ENCODE peak calls at places on chromosomes 12 and 14, in ten cellular contexts. G is nephron progenitor cell, Z is caudate nucleus, X is mesenteric fat pad, L is GM20000, H is aorta, N is NCI-H1092, D is M059J, F is omental fat pad, R is D721Med. U is an unnamed sample.

GRCh38 chr14:105660816-105661531 is 134.6 kb downstream of the TMEM121 start:
- DNase-seq in G (no peak), Z (no peak), X (no peak), L (no peak), H (peak; percentile 26), N (no peak), D (no peak), F (no peak), R (no peak), U (no peak)

GRCh38 chr12:87021400-87021799 is 765.2 kb upstream of the MGAT4C start:
- DNase-seq in G (no peak), Z (no peak), X (no peak), L (no peak), H (no peak), N (no peak), D (no peak), F (no peak), R (no peak), U (no peak)

GRCh38 chr12:9347328-9348127 is 139.3 kb upstream of the PZP start:
- DNase-seq in G (no peak), Z (no peak), X (no peak), L (no peak), H (no peak), N (no peak), D (peak; percentile 70), F (no peak), R (no peak), U (no peak)

GRCh38 chr14:104553166-104554087 is 26.1 kb upstream of the C14orf180 start:
- DNase-seq in G (no peak), Z (no peak), X (peak; percentile 74), L (no peak), H (peak; percentile 35), N (no peak), D (no peak), F (no peak), R (no peak), U (no peak)

GRCh38 chr14:64708148-64709004 is 4.2 kb downstream of the PLEKHG3 start:
- DNase-seq in G (peak; percentile 67), Z (no peak), X (peak; percentile 82), L (no peak), H (peak; percentile 80), N (no peak), D (peak; percentile 60), F (no peak), R (no peak), U (no peak)

GRCh38 chr14:57609313-57609712 is 115.7 kb upstream of the CCDC198 start:
- DNase-seq in G (no peak), Z (no peak), X (no peak), L (no peak), H (no peak), N (no peak), D (no peak), F (no peak), R (no peak), U (no peak)

GRCh38 chr12:62537544-62537943 is 70.9 kb downstream of the MON2 start:
- DNase-seq in G (no peak), Z (no peak), X (no peak), L (no peak), H (peak; percentile 60), N (no peak), D (peak; percentile 57), F (no peak), R (no peak), U (no peak)

GRCh38 chr14:24243336-24243836 is 963 bp upstream of the TINF2 start:
- DNase-seq in G (no peak), Z (no peak), X (peak; percentile 68), L (no peak), H (no peak), N (no peak), D (peak; percentile 34), F (no peak), R (no peak), U (no peak)

GRCh38 chr12:10940389-10940788 is 1.3 kb upstream of the TAS2R14 start:
- DNase-seq in G (no peak), Z (no peak), X (no peak), L (no peak), H (no peak), N (no peak), D (peak; percentile 60), F (no peak), R (no peak), U (no peak)

GRCh38 chr12:41188058-41188840 is at the start of gene PDZRN4:
- DNase-seq in G (peak; percentile 72), Z (no peak), X (no peak), L (peak; percentile 16), H (peak; percentile 53), N (no peak), D (no peak), F (no peak), R (no peak), U (no peak)

GRCh38 chr12:7117670-7118069 is 8.7 kb upstream of the C1RL start:
- DNase-seq in G (no peak), Z (no peak), X (peak; percentile 9), L (no peak), H (no peak), N (no peak), D (no peak), F (no peak), R (no peak), U (no peak)

GRCh38 chr14:46259536-46259935 is 392.0 kb downstream of the RPL10L start:
- DNase-seq in G (peak; percentile 35), Z (no peak), X (no peak), L (no peak), H (no peak), N (no peak), D (no peak), F (no peak), R (no peak), U (no peak)

GRCh38 chr12:59973515-59973914 is 377.7 kb downstream of the SLC16A7 start:
- DNase-seq in G (no peak), Z (no peak), X (no peak), L (no peak), H (no peak), N (no peak), D (peak; percentile 90), F (no peak), R (no peak), U (no peak)

GRCh38 chr14:104080557-104081492 is 4.7 kb upstream of the ASPG start:
- DNase-seq in G (no peak), Z (no peak), X (no peak), L (peak; percentile 10), H (no peak), N (no peak), D (no peak), F (no peak), R (no peak), U (no peak)

GRCh38 chr12:123363743-123364531 is 710 bp downstream of the SBNO1 start:
- DNase-seq in G (peak; percentile 37), Z (peak; percentile 16), X (no peak), L (peak; percentile 17), H (peak; percentile 58), N (no peak), D (peak; percentile 30), F (no peak), R (no peak), U (no peak)

GRCh38 chr14:25178255-25178654 is 128.3 kb upstream of the STXBP6 start:
- DNase-seq in G (no peak), Z (no peak), X (no peak), L (no peak), H (no peak), N (no peak), D (no peak), F (no peak), R (no peak), U (no peak)

GRCh38 chr12:48023386-48023785 is 19.1 kb upstream of the COL2A1 start:
- DNase-seq in G (no peak), Z (no peak), X (no peak), L (no peak), H (no peak), N (peak; percentile 30), D (no peak), F (no peak), R (no peak), U (peak; percentile 31)

GRCh38 chr14:68770553-68771286 is 22.1 kb downstream of the ZFP36L1 start:
- DNase-seq in G (no peak), Z (no peak), X (no peak), L (no peak), H (peak; percentile 35), N (no peak), D (no peak), F (no peak), R (no peak), U (no peak)

GRCh38 chr12:111953455-111953854 is 59.5 kb downstream of the TMEM116 start:
- DNase-seq in G (no peak), Z (no peak), X (no peak), L (no peak), H (no peak), N (no peak), D (no peak), F (no peak), R (no peak), U (no peak)

GRCh38 chr12:60191271-60191670 is 595.4 kb downstream of the SLC16A7 start:
- DNase-seq in G (no peak), Z (no peak), X (no peak), L (no peak), H (no peak), N (no peak), D (no peak), F (no peak), R (no peak), U (no peak)

GRCh38 chr14:75050852-75051555 is at the start of gene MLH3:
- DNase-seq in G (peak; percentile 86), Z (peak; percentile 87), X (peak; percentile 93), L (peak; percentile 91), H (peak; percentile 89), N (peak; percentile 83), D (peak; percentile 81), F (peak; percentile 56), R (peak; percentile 63), U (no peak)

GRCh38 chr12:31491819-31492598 is 98.9 kb downstream of the DENND5B start:
- DNase-seq in G (no peak), Z (no peak), X (no peak), L (no peak), H (no peak), N (no peak), D (peak; percentile 97), F (no peak), R (no peak), U (no peak)

GRCh38 chr14:77457115-77457521 is 283 bp downstream of the VIPAS39 start:
- DNase-seq in G (no peak), Z (no peak), X (no peak), L (no peak), H (peak; percentile 52), N (no peak), D (no peak), F (no peak), R (no peak), U (no peak)

GRCh38 chr12:43832506-43833168 is 3.2 kb upstream of the TMEM117 start:
- DNase-seq in G (no peak), Z (no peak), X (no peak), L (no peak), H (no peak), N (no peak), D (no peak), F (no peak), R (no peak), U (no peak)

GRCh38 chr12:111598637-111599458 is at the start of gene ATXN2:
- DNase-seq in G (peak; percentile 75), Z (peak; percentile 80), X (peak; percentile 90), L (peak; percentile 96), H (peak; percentile 79), N (no peak), D (peak; percentile 49), F (no peak), R (peak; percentile 61), U (peak; percentile 23)

GRCh38 chr12:108004368-108004767 is 124.7 kb upstream of the WSCD2 start:
- DNase-seq in G (peak; percentile 17), Z (no peak), X (no peak), L (no peak), H (no peak), N (peak; percentile 15), D (no peak), F (no peak), R (no peak), U (no peak)

GRCh38 chr12:28933864-28934527 is 215.1 kb upstream of the FAR2 start:
- DNase-seq in G (no peak), Z (no peak), X (no peak), L (no peak), H (no peak), N (no peak), D (peak; percentile 50), F (no peak), R (no peak), U (no peak)

GRCh38 chr12:122137681-122138080 is 36.3 kb downstream of the IL31 start:
- DNase-seq in G (peak; percentile 32), Z (no peak), X (no peak), L (no peak), H (no peak), N (no peak), D (no peak), F (no peak), R (no peak), U (no peak)